ENCODE peak calls at places on chromosomes 13 and 19, in six cellular contexts. Y is MM.1S, B is AG10803, O is HFFc6, Q is glutamatergic neuron, C is cardiac muscle cell. P is an unnamed sample.

GRCh38 chr19:47652285-47652684 is 43.4 kb downstream of the BICRA start:
- DNase-seq in Y (no peak), B (no peak), O (no peak), Q (no peak), C (no peak), P (no peak)

GRCh38 chr13:78603240-78603947 is at the start of gene POU4F1:
- DNase-seq in Y (peak; percentile 72), B (no peak), O (no peak), Q (peak; percentile 95), C (peak; percentile 32), P (peak; percentile 72)

GRCh38 chr19:29947871-29948270 is 5.8 kb downstream of the URI1 start:
- DNase-seq in Y (no peak), B (no peak), O (no peak), Q (no peak), C (no peak), P (no peak)

GRCh38 chr19:58558623-58559274 is 338 bp upstream of the UBE2M start:
- DNase-seq in Y (peak; percentile 99), B (peak; percentile 98), O (peak; percentile 98), Q (peak; percentile 100), C (peak; percentile 99), P (peak; percentile 100)

GRCh38 chr13:50713849-50714248 is 129.6 kb downstream of the DLEU7 start:
- DNase-seq in Y (no peak), B (peak; percentile 92), O (peak; percentile 28), Q (no peak), C (peak; percentile 91), P (no peak)

GRCh38 chr19:33434886-33435705 is 61.6 kb downstream of the CEBPG start:
- DNase-seq in Y (no peak), B (peak; percentile 20), O (no peak), Q (peak; percentile 54), C (peak; percentile 22), P (no peak)

GRCh38 chr13:75372517-75372916 is 109.5 kb downstream of the TBC1D4 start:
- DNase-seq in Y (peak; percentile 69), B (peak; percentile 59), O (peak; percentile 57), Q (no peak), C (peak; percentile 72), P (no peak)

GRCh38 chr19:39435499-39436349 is at the start of gene RPS16:
- DNase-seq in Y (peak; percentile 99), B (peak; percentile 97), O (peak; percentile 97), Q (peak; percentile 99), C (peak; percentile 99), P (peak; percentile 99)

GRCh38 chr19:46716013-46716671 is 772 bp downstream of the PRKD2 start:
- DNase-seq in Y (no peak), B (no peak), O (no peak), Q (peak; percentile 77), C (peak; percentile 20), P (no peak)

GRCh38 chr19:12856684-12857083 is 18.4 kb downstream of the MAST1 start:
- DNase-seq in Y (no peak), B (no peak), O (no peak), Q (no peak), C (no peak), P (no peak)

GRCh38 chr19:38665950-38666661 is 18.7 kb downstream of the ACTN4 start:
- DNase-seq in Y (no peak), B (peak; percentile 95), O (peak; percentile 64), Q (no peak), C (peak; percentile 83), P (no peak)

GRCh38 chr13:26600345-26600761 is 42.9 kb downstream of the WASF3 start:
- DNase-seq in Y (no peak), B (peak; percentile 80), O (peak; percentile 17), Q (no peak), C (peak; percentile 10), P (no peak)

GRCh38 chr13:26602783-26603182 is 45.3 kb downstream of the WASF3 start:
- DNase-seq in Y (no peak), B (no peak), O (no peak), Q (no peak), C (no peak), P (no peak)

GRCh38 chr13:26601669-26602068 is 44.2 kb downstream of the WASF3 start:
- DNase-seq in Y (peak; percentile 59), B (peak; percentile 73), O (peak; percentile 76), Q (no peak), C (peak; percentile 40), P (no peak)

GRCh38 chr13:26604784-26605183 is 47.3 kb downstream of the WASF3 start:
- DNase-seq in Y (no peak), B (no peak), O (no peak), Q (no peak), C (peak; percentile 3), P (no peak)

GRCh38 chr13:26605845-26606244 is 48.4 kb downstream of the WASF3 start:
- DNase-seq in Y (no peak), B (no peak), O (no peak), Q (no peak), C (no peak), P (no peak)
- TF ChIP-seq CTCF in Y (no peak), B (no peak), O (peak; percentile 37), Q (no peak), C (no peak), P (no peak)

DNA sequence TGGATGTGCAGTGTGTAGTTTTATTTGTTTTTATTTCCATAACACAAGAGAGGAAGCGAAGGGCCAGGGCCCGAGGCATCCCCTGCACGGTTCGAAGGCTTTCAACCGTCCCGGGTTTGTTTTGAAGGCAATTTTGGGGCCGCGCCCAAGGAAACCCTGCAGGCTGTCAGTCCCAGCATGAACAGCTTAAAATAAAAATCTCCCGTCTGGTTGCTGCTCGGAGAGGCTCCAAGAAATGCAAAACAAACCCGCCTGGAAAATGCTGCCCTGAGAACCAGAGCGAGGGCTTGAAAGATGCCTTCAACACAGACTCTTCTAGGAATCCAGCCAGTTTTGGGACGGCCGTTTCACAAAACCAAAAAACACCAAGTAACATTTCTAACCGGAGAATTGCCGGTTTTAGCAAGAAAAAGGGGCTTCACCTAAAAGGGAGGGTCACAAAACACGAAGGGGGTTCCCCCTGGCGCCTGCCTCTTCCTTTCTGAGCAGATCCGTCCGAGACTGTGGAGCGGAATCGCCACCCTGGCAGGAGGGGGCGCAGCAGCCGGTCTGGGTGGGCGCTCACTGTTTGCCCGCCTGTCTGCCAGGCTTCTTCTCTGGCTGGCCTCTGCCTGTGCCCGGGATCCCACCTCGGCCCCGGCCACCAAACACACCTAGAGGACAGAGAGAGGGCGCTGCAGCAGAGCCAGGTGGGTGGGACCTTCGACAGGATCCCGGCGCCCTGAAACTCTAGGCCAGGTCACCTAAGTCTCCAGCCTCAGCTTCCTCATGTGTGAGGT is 15.8 kb downstream of the LSM4 start:
- DNase-seq in Y (no peak), B (no peak), O (no peak), Q (no peak), C (no peak), P (no peak)
- TF ChIP-seq CTCF in Y (no peak), B (no peak), O (no peak), Q (no peak), C (no peak), P (no peak)

GRCh38 chr13:40749327-40749726 is 21.7 kb downstream of the MRPS31 start:
- DNase-seq in Y (no peak), B (no peak), O (no peak), Q (no peak), C (no peak), P (no peak)
- TF ChIP-seq CTCF in Y (no peak), B (no peak), O (peak; percentile 67), Q (no peak), C (peak; percentile 21), P (peak; percentile 55)

DNA sequence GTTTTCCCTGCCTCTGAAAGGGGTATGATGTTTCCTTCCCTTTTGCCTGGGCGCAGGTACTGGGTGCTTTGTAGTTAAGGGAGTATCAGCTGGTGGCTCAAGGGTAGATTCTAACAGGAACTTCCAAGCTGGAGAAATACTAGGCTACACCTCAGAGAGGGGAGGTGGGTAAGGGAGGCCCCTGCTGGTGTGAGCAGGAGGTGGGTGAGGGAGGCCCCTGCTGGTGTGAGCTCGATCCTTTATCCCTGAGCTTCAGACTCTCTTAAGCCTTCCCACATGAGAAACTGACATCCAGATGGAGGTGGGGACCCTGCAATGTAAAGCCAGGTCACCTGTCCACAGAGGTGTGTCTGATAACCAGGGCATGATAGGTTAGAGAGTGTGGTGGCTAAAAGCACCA is 32.1 kb downstream of the CYP2B6 start:
- DNase-seq in Y (no peak), B (no peak), O (no peak), Q (no peak), C (no peak), P (no peak)
- TF ChIP-seq CTCF in Y (no peak), B (no peak), O (no peak), Q (no peak), C (no peak), P (no peak)

GRCh38 chr19:32345261-32346207 is at the start of gene ZNF507:
- DNase-seq in Y (peak; percentile 83), B (peak; percentile 61), O (peak; percentile 48), Q (peak; percentile 93), C (peak; percentile 81), P (peak; percentile 73)
- TF ChIP-seq CTCF in Y (no peak), B (no peak), O (peak; percentile 37), Q (no peak), C (no peak), P (no peak)

DNA sequence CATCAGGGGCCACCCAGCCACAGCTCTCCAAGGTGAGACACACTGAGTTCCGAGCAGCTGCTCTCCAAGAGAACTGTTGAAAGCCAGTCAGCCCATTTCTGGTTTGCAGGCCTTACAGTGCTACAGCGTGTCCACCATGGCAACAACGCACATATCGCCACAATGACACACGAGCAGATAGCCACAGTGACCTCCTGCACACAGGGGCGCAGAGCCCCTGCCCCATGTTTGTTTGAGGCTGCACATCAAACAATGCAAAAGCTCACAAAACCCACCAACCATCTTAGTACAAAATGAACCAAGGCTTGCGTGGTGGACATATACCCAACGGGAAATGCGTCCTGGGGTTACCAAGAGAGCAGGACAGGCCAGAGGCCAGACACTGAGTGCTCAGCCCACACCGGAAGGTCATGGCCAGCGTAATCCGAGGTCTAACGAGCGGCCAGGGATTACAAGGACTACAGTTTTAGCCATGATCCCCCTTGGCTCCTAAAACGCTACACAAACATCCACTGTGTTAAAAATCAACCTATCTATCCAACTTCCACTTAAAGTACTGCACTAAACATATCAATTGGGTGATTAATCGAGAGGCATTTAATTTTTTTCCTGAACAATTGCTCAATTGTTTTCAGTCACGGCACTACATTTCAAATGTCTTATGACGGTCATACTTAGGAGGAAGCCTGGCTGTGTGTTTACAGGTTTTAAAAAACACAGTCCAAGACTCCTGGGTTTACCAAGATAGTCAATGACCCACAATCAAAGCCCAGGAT is 56.0 kb downstream of the STK24 start:
- DNase-seq in Y (no peak), B (no peak), O (no peak), Q (no peak), C (no peak), P (no peak)
- TF ChIP-seq CTCF in Y (no peak), B (no peak), O (no peak), Q (no peak), C (no peak), P (no peak)

DNA sequence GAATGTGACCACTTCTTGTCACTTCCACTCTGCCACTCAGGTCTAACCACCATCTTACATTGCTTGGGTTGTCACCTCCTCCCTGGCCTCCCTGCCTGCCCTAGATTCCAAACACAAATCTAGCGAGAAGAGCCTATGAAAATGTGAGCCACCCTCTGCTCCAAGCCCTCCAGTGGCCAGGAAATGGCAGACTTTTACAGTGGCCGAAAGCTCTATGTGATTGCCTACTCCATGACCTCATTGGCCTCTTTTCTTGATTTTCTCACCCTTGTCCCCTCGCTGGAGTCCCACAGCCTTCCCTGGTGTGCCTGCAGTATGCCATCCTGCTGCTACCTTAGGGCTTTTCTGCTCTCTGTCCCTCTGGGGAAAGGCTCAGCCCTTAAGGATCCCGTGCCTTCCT is 84.2 kb downstream of the LRCH1 start:
- DNase-seq in Y (no peak), B (no peak), O (no peak), Q (peak; percentile 31), C (no peak), P (no peak)
- TF ChIP-seq CTCF in Y (no peak), B (no peak), O (no peak), Q (no peak), C (no peak), P (no peak)

GRCh38 chr13:92967923-92968322 is 258.7 kb upstream of the GPC6 start:
- DNase-seq in Y (peak; percentile 7), B (peak; percentile 13), O (no peak), Q (no peak), C (peak; percentile 22), P (no peak)
- TF ChIP-seq CTCF in Y (peak; percentile 43), B (peak; percentile 31), O (peak; percentile 25), Q (no peak), C (no peak), P (no peak)